ENCODE peak calls at places on chromosomes 11 and 22, in nine cellular contexts. V is activated CD8-positive, alpha-beta memory T cell treated with anti-CD3 and anti-CD28 coated beads for 1 hour; R is fibroblast of the aortic adventitia; X is ascending aorta; O is pulmonary artery endothelial cell; A is fibroblast of the conjunctiva; H is cardiac fibroblast; Z is coronary artery; F is activated T-helper 1 cell treated with anti-CD3 and anti-CD28 coated beads, Interleukin-12 subunit alpha, Interleukin-12 subunit beta, Interleukin-2, Interleukin-4 antibody, amounts not matched to agents 30 ng/mL and 10 ng/mL and 1 ng/mL, durations not matched to agents 14 hours and 24 hours and 36 hours. M is an unnamed sample.

GRCh38 chr11:64288353-64288750 is 2.7 kb downstream of the GPR137 start:
- DNase-seq in R (no peak), V (no peak), H (no peak), A (no peak), F (no peak), X (no peak), Z (no peak), O (no peak), M (no peak)

GRCh38 chr11:62190011-62190410 is at the start of gene SCGB1D1:
- DNase-seq in A (no peak), Z (no peak), O (no peak), H (no peak), V (no peak), R (no peak), X (no peak), F (no peak), M (no peak)

GRCh38 chr22:30234786-30235470 is 11.6 kb downstream of the LIF start:
- DNase-seq in H (peak), O (no peak), F (no peak), R (peak), A (peak), Z (no peak), V (no peak), X (no peak), M (no peak)

GRCh38 chr11:34860034-34860433 is 56.1 kb downstream of the APIP start:
- DNase-seq in Z (no peak), X (no peak), A (no peak), R (no peak), F (no peak), O (no peak), H (no peak), V (no peak), M (no peak)

GRCh38 chr11:71364176-71364671 is 84.0 kb downstream of the DHCR7 start:
- DNase-seq in R (no peak), X (no peak), F (no peak), V (no peak), H (no peak), Z (no peak), A (no peak), O (no peak), M (no peak)

GRCh38 chr11:66100272-66101037 is 30.4 kb downstream of the PACS1 start:
- DNase-seq in R (peak), X (no peak), Z (no peak), A (no peak), O (no peak), V (peak), F (peak), H (peak), M (peak)

GRCh38 chr22:20653795-20654342 is 120.0 kb upstream of the SERPIND1 start:
- DNase-seq in V (no peak), H (no peak), A (no peak), O (no peak), R (no peak), Z (no peak), F (no peak), X (peak), M (no peak)

GRCh38 chr22:37007666-37008065 is 11.6 kb downstream of the TST start:
- DNase-seq in Z (no peak), X (no peak), R (no peak), A (no peak), F (no peak), O (no peak), V (no peak), H (peak), M (no peak)

GRCh38 chr22:30539368-30539767 is 7.2 kb downstream of the SEC14L6 start:
- DNase-seq in X (no peak), V (no peak), Z (no peak), A (no peak), F (no peak), H (no peak), O (no peak), R (no peak), M (no peak)

GRCh38 chr11:58628446-58628845 is 6.0 kb downstream of the CNTF start:
- DNase-seq in X (no peak), O (no peak), F (no peak), Z (no peak), V (no peak), A (no peak), H (no peak), R (peak), M (no peak)

GRCh38 chr11:47606731-47607130 is 12.5 kb upstream of the C1QTNF4 start:
- DNase-seq in Z (no peak), A (no peak), V (no peak), H (peak), F (no peak), X (no peak), O (no peak), R (peak), M (no peak)

GRCh38 chr11:44243086-44243485 is 66.9 kb downstream of the ALX4 start:
- DNase-seq in X (no peak), R (no peak), Z (no peak), O (no peak), V (no peak), A (no peak), H (no peak), F (no peak), M (no peak)

GRCh38 chr11:18599739-18600230 is at the start of gene MISFA:
- DNase-seq in A (no peak), F (no peak), V (no peak), Z (peak), X (no peak), R (peak), H (peak), O (no peak), M (no peak)

GRCh38 chr11:122754553-122755322 is 83.6 kb upstream of the CRTAM start:
- DNase-seq in F (peak), H (no peak), V (no peak), A (no peak), O (no peak), Z (no peak), R (no peak), X (no peak), M (no peak)

GRCh38 chr22:23268877-23269276 is 88.6 kb downstream of the BCR start:
- DNase-seq in R (no peak), X (no peak), V (no peak), Z (no peak), H (no peak), A (no peak), O (no peak), F (no peak), M (peak)

GRCh38 chr22:17086301-17086700 is 1.5 kb downstream of the IL17RA start:
- DNase-seq in F (no peak), R (peak), X (no peak), A (no peak), Z (peak), O (no peak), H (no peak), V (no peak), M (no peak)

GRCh38 chr11:119371778-119372182 is 9.7 kb downstream of the USP2 start:
- DNase-seq in V (no peak), A (no peak), X (peak), F (no peak), Z (no peak), O (no peak), R (no peak), H (no peak), M (no peak)

GRCh38 chr11:76823481-76824028 is 37.2 kb upstream of the ACER3 start:
- DNase-seq in X (no peak), O (peak), A (no peak), H (peak), V (no peak), F (no peak), R (peak), Z (no peak), M (no peak)

GRCh38 chr11:30741039-30741550 is 154.9 kb upstream of the MPPED2 start:
- DNase-seq in O (no peak), A (no peak), H (peak), F (no peak), X (no peak), Z (no peak), R (no peak), V (no peak), M (no peak)

GRCh38 chr11:12220305-12220704 is 109.9 kb downstream of the MICAL2 start:
- DNase-seq in H (peak), X (peak), F (no peak), Z (no peak), V (no peak), O (no peak), A (no peak), R (peak), M (no peak)

GRCh38 chr11:129861702-129862107 is 33.7 kb downstream of the NFRKB start:
- DNase-seq in X (peak), Z (peak), A (peak), H (peak), V (no peak), R (peak), O (peak), F (no peak), M (no peak)

GRCh38 chr22:35530700-35531099 is 9.9 kb upstream of the RASD2 start:
- DNase-seq in V (no peak), O (no peak), R (no peak), F (no peak), A (no peak), H (no peak), X (no peak), Z (no peak), M (no peak)

GRCh38 chr22:50505776-50506610 is 1.5 kb downstream of the LMF2 start:
- DNase-seq in R (no peak), A (no peak), O (no peak), Z (peak), H (no peak), V (no peak), X (no peak), F (no peak), M (no peak)

GRCh38 chr11:47641585-47642098 is 717 bp downstream of the MTCH2 start:
- DNase-seq in F (no peak), R (no peak), A (no peak), X (peak), V (no peak), H (peak), O (no peak), Z (no peak), M (no peak)

GRCh38 chr11:57131080-57131790 is 50.5 kb upstream of the LRRC55 start:
- DNase-seq in R (peak), O (no peak), H (peak), A (no peak), V (no peak), Z (no peak), F (no peak), X (no peak), M (no peak)

GRCh38 chr11:43992834-43993637 is 50.6 kb downstream of the C11orf96 start:
- DNase-seq in A (no peak), F (no peak), H (peak), R (peak), V (no peak), X (no peak), O (no peak), Z (no peak), M (no peak)

GRCh38 chr22:29695129-29695926 is 24.5 kb upstream of the CABP7 start:
- DNase-seq in Z (no peak), F (no peak), X (no peak), O (no peak), A (no peak), H (no peak), V (no peak), R (no peak), M (no peak)

GRCh38 chr11:129251067-129251466 is 58.9 kb upstream of the ARHGAP32 start:
- DNase-seq in Z (no peak), O (no peak), X (no peak), A (no peak), F (no peak), H (peak), R (peak), V (no peak), M (no peak)